ENCODE peak calls at places on chromosomes 1 and 21, in five cellular contexts. U is ascending aorta; G is adrenal gland; O is lung; M is CD4-positive, CD25-positive, alpha-beta regulatory T cell. X is an unnamed sample.

GRCh38 chr1:21811875-21812305 is at the start of gene LDLRAD2:
- DNase-seq in O (no peak), G (no peak), U (no peak), M (no peak), X (no peak)

GRCh38 chr1:99650773-99651437 is 5.0 kb downstream of the PALMD start:
- DNase-seq in M (no peak), U (no peak), G (no peak), O (no peak), X (no peak)

GRCh38 chr1:113930499-113931161 is 1.5 kb downstream of the HIPK1 start:
- DNase-seq in U (peak; percentile 75), O (no peak), G (no peak), M (peak; percentile 49), X (peak; percentile 88)

GRCh38 chr1:233085566-233085965 is 135.2 kb downstream of the NTPCR start:
- DNase-seq in M (no peak), G (no peak), U (no peak), O (no peak), X (no peak)

GRCh38 chr1:71295340-71295739 is 214.5 kb upstream of the ZRANB2 start:
- DNase-seq in U (no peak), O (no peak), G (no peak), M (no peak), X (no peak)

GRCh38 chr1:183633676-183634343 is 1.8 kb downstream of the ARPC5 start:
- DNase-seq in G (no peak), O (no peak), M (peak; percentile 74), U (no peak), X (peak; percentile 49)

GRCh38 chr21:31943586-31943985 is 70.8 kb downstream of the HUNK start:
- DNase-seq in M (no peak), O (no peak), U (no peak), G (no peak), X (no peak)

GRCh38 chr1:246682231-246682895 is 41.8 kb upstream of the SCCPDH start:
- DNase-seq in U (no peak), O (no peak), G (no peak), M (no peak), X (no peak)

GRCh38 chr21:37153193-37153934 is 80.3 kb downstream of the TTC3 start:
- DNase-seq in M (no peak), U (no peak), O (no peak), G (peak; percentile 71), X (no peak)

GRCh38 chr1:170296642-170297041 is 150.9 kb downstream of the NTMT2 start:
- DNase-seq in O (no peak), U (no peak), M (no peak), G (no peak), X (no peak)

GRCh38 chr1:6554907-6555778 is at the start of gene TAS1R1:
- DNase-seq in U (peak; percentile 80), O (peak; percentile 34), G (peak; percentile 71), M (no peak), X (no peak)

GRCh38 chr1:3355894-3356826 is 98.3 kb upstream of the ARHGEF16 start:
- DNase-seq in U (no peak), G (no peak), O (no peak), M (no peak), X (no peak)

GRCh38 chr1:235127774-235128452 is 724 bp downstream of the TOMM20 start:
- DNase-seq in O (no peak), M (peak; percentile 25), U (no peak), G (no peak), X (no peak)

GRCh38 chr21:45639206-45640000 is 4.1 kb upstream of the PCBP3 start:
- DNase-seq in G (no peak), U (no peak), O (no peak), M (no peak), X (no peak)

GRCh38 chr1:48236716-48237470 is 14.4 kb downstream of the SLC5A9 start:
- DNase-seq in U (no peak), M (peak; percentile 47), G (no peak), O (no peak), X (no peak)

GRCh38 chr1:84888753-84889152 is 4.3 kb downstream of the LPAR3 start:
- DNase-seq in G (no peak), O (no peak), M (peak; percentile 69), U (no peak), X (no peak)

GRCh38 chr1:84155517-84155916 is 11.4 kb downstream of the PRKACB start:
- DNase-seq in M (peak; percentile 23), O (no peak), U (no peak), G (no peak), X (no peak)

GRCh38 chr1:234214129-234214910 is 158.9 kb upstream of the COA6 start:
- DNase-seq in G (peak; percentile 66), O (peak; percentile 59), M (peak; percentile 74), U (no peak), X (no peak)

GRCh38 chr1:116775116-116775752 is 21.0 kb downstream of the CD2 start:
- DNase-seq in G (no peak), U (no peak), O (no peak), M (no peak), X (no peak)

GRCh38 chr1:93081716-93082115 is 2.6 kb downstream of the MTF2 start:
- DNase-seq in O (no peak), U (no peak), G (no peak), M (peak; percentile 8), X (no peak)

GRCh38 chr1:93082313-93082712 is 3.2 kb downstream of the MTF2 start:
- DNase-seq in G (no peak), O (no peak), U (no peak), M (no peak), X (no peak)

GRCh38 chr1:93079685-93080141 is 630 bp downstream of the MTF2 start:
- DNase-seq in U (no peak), M (peak; percentile 41), O (peak; percentile 29), G (no peak), X (peak; percentile 32)

GRCh38 chr1:93078935-93079654 is at the start of gene MTF2:
- DNase-seq in M (peak; percentile 98), U (peak; percentile 94), G (peak; percentile 97), O (peak; percentile 96), X (peak; percentile 91)

DNA sequence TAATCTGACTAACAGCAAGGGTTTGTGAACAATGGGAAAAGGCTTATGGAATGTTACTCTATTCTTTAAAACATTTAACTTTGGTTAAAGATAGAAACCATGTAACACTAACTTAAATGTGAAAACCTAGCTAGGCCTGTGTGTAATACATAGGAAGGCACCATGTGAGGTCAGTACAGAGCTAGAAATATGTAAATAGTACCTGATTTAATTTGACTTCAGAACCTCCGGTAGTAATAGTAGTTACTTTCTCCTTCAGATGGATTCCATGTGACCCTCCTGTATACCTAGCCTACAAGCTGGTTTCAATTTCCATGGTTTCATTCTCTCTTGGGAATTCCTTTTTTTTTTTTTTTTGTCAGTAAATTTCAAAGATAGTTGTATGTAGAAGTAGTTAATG is 1.3 kb downstream of the MTF2 start:
- DNase-seq in M (peak; percentile 83), O (no peak), U (no peak), G (no peak), X (peak; percentile 45)
- H3K4me1 ChIP-seq in M (peaks cover 45% of the 10 kb centered on the region), O (peaks cover 4% of the 10 kb centered on the region), U (no peaks in the 10 kb centered on the region), G (peaks cover 14% of the 10 kb centered on the region), X (peaks cover 49% of the 10 kb centered on the region)

GRCh38 chr1:65198095-65198494 is 50.1 kb downstream of the AK4 start:
- DNase-seq in G (no peak), M (no peak), U (no peak), O (no peak), X (no peak)

GRCh38 chr1:65200411-65200810 is 52.4 kb downstream of the AK4 start:
- DNase-seq in O (no peak), U (no peak), M (no peak), G (no peak), X (no peak)

GRCh38 chr1:65193129-65193528 is 45.1 kb downstream of the AK4 start:
- DNase-seq in G (no peak), O (no peak), U (no peak), M (no peak), X (no peak)

GRCh38 chr1:65197636-65198035 is 49.6 kb downstream of the AK4 start:
- DNase-seq in O (no peak), G (no peak), M (no peak), U (no peak), X (no peak)

GRCh38 chr1:65195495-65196417 is 47.8 kb downstream of the AK4 start:
- DNase-seq in G (no peak), M (no peak), U (no peak), O (no peak), X (no peak)
- H3K4me3 ChIP-seq in G (no peak overlapping the region), M (no peak overlapping the region), U (no peak overlapping the region), O (no peak overlapping the region), X (no peak overlapping the region)

GRCh38 chr1:119919241-119919640 is 22.9 kb upstream of the ADAM30 start:
- DNase-seq in M (no peak), G (no peak), U (no peak), O (no peak), X (no peak)

GRCh38 chr1:119917304-119918055 is 21.2 kb upstream of the ADAM30 start:
- DNase-seq in G (no peak), O (no peak), M (no peak), U (no peak), X (no peak)

GRCh38 chr1:119915517-119915916 is 19.2 kb upstream of the ADAM30 start:
- DNase-seq in O (no peak), G (no peak), M (no peak), U (no peak), X (no peak)

GRCh38 chr1:119920104-119920968 is 24.0 kb upstream of the ADAM30 start:
- DNase-seq in O (no peak), M (no peak), U (no peak), G (no peak), X (no peak)

DNA sequence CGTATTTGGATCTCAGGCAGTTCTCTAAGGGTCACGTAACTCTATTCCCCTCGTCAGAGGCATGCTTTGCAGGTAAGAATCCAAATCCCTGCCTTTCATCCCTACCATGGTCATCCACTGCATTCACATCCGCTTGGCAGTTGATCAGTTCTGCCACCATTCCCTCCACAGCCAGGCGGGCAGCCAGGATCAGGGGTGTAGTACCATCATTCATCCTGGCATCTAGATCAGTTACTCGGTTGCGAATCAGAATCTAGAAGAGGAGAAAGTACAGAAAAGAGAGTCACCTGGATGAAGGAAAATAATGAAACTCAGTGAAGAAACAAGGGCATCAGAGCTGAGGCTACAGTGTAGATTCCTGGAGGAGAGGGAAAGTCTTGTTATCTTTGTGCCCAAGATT is 22.0 kb upstream of the ADAM30 start:
- DNase-seq in O (no peak), M (no peak), U (no peak), G (no peak), X (no peak)
- H3K27ac ChIP-seq in O (no peak overlapping the region), M (no peak overlapping the region), U (no peak overlapping the region), G (no peak overlapping the region), X (no peak overlapping the region)

GRCh38 chr1:33258788-33259274 is 2.5 kb downstream of the ZNF362 start:
- DNase-seq in M (no peak), O (no peak), G (no peak), U (no peak), X (no peak)

GRCh38 chr1:33256335-33256700 is at the start of gene ZNF362:
- DNase-seq in O (peak; percentile 64), G (peak; percentile 76), U (peak; percentile 75), M (peak; percentile 79), X (peak; percentile 48)

GRCh38 chr1:33257759-33258712 is 1.7 kb downstream of the ZNF362 start:
- DNase-seq in U (no peak), O (no peak), G (no peak), M (no peak), X (no peak)

GRCh38 chr1:33256701-33257387 is 552 bp downstream of the ZNF362 start:
- DNase-seq in O (peak; percentile 65), M (peak; percentile 78), U (peak; percentile 76), G (peak; percentile 72), X (peak; percentile 59)

DNA sequence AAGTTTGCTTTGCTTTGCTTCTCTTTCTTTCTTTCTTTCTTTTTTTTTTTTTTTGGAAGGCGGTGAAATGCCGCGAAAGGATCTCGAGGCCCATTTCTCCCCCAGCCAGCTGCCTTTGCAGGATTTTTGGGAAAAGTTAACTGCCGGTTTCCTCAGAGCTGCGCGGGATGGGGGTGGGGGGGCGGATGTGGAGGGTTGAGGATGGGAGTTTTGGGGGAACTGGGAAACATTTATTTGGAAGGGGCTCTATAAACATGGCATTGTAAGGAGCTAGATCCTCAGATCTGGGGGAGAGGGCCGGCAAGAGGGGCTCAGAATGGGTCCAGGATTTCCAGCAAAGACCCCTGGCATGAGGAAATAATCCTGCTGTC is 1.1 kb downstream of the ZNF362 start:
- DNase-seq in U (no peak), O (no peak), M (no peak), G (no peak), X (peak; percentile 14)
- H3K4me1 ChIP-seq in U (peaks cover 19% of the 10 kb centered on the region), O (peaks cover 26% of the 10 kb centered on the region), M (peaks cover 22% of the 10 kb centered on the region), G (peaks cover 24% of the 10 kb centered on the region), X (peaks cover 38% of the 10 kb centered on the region)

X was measured in CD8-positive, alpha-beta memory T cell.